ENCODE peak calls at places on chromosome 2, in ten cellular contexts. P is HL-60, H is ovary, K is IMR-90, W is coronary artery, F is testis, V is GM23338, E is AG04450, B is neuronal stem cell, Y is fibroblast of lung. L is an unnamed sample.

GRCh38 chr2:27431395-27431794 is 3.0 kb downstream of the NRBP1 start:
- DNase-seq in P (no peak), H (no peak), K (peak), W (no peak), F (no peak), V (no peak), E (no peak), B (no peak), Y (peak), L (no peak)

GRCh38 chr2:166343467-166343866 is 32.3 kb downstream of the SCN9A start:
- DNase-seq in P (no peak), H (no peak), K (no peak), W (no peak), F (no peak), V (peak), E (no peak), B (no peak), Y (no peak), L (no peak)

GRCh38 chr2:223169830-223170605 is 118.0 kb downstream of the KCNE4 start:
- DNase-seq in P (no peak), H (no peak), K (no peak), W (no peak), F (no peak), V (no peak), E (no peak), B (no peak), Y (no peak), L (no peak)

GRCh38 chr2:58834404-58834803 is 593.3 kb upstream of the FANCL start:
- DNase-seq in P (no peak), H (peak), K (peak), W (no peak), F (peak), V (peak), E (no peak), B (peak), Y (peak), L (no peak)

GRCh38 chr2:229921101-229921891 is 513 bp downstream of the TRIP12 start:
- DNase-seq in P (no peak), H (peak), K (peak), W (peak), F (peak), V (peak), E (no peak), B (peak), Y (peak), L (no peak)

GRCh38 chr2:10059552-10060335 is 16.4 kb downstream of the KLF11 start:
- DNase-seq in P (no peak), H (peak), K (no peak), W (no peak), F (no peak), V (no peak), E (no peak), B (no peak), Y (no peak), L (no peak)

GRCh38 chr2:9673914-9674481 is 43.2 kb upstream of the YWHAQ start:
- DNase-seq in P (no peak), H (no peak), K (peak), W (no peak), F (no peak), V (no peak), E (no peak), B (no peak), Y (no peak), L (no peak)

GRCh38 chr2:126899786-126900185 is 1.1 kb downstream of the TEX51 start:
- DNase-seq in P (no peak), H (no peak), K (no peak), W (peak), F (no peak), V (no peak), E (no peak), B (no peak), Y (no peak), L (no peak)

GRCh38 chr2:8438476-8438875 is 243.4 kb upstream of the ID2 start:
- DNase-seq in P (peak), H (no peak), K (no peak), W (no peak), F (no peak), V (no peak), E (no peak), B (no peak), Y (no peak), L (no peak)
- H3K27ac ChIP-seq in P (peak), H (no peak), K (no peak), W (no peak), F (no peak), V (no peak), E (no peak), B (no peak), Y (no peak), L (no peak)

GRCh38 chr2:105394951-105395611 is 3.8 kb downstream of the FHL2 start:
- DNase-seq in P (no peak), H (no peak), K (peak), W (peak), F (peak), V (no peak), E (no peak), B (no peak), Y (no peak), L (no peak)
- H3K4me3 ChIP-seq in P (no peak), H (peak), K (peak), W (no peak), F (peak), V (no peak), E (peak), B (no peak), Y (peak), L (no peak)

DNA sequence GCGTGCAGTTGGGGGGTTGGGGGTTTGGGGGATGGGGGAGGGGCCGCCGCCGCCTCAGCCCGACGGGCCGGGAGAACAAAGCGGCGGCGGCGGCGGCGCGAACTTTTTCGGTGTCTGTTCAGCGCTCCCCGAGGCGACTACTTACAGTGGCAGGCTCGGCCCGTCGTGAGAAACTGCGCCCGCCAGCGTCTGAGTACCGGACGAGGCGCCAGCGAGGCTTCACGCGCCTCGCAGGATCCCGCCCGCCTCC is 172 bp downstream of the PRKD3 start:
- DNase-seq in P (peak), H (no peak), K (peak), W (no peak), F (no peak), V (no peak), E (no peak), B (peak), Y (peak), L (no peak)
- H3K27ac ChIP-seq in P (no peak), H (peak), K (peak), W (peak), F (peak), V (no peak), E (no peak), B (peak), Y (peak), L (peak)

GRCh38 chr2:220786216-220786615 is 785.9 kb downstream of the EPHA4 start:
- DNase-seq in P (no peak), H (no peak), K (no peak), W (no peak), F (no peak), V (no peak), E (no peak), B (no peak), Y (no peak), L (no peak)

GRCh38 chr2:220785181-220785580 is 786.9 kb downstream of the EPHA4 start:
- DNase-seq in P (no peak), H (no peak), K (no peak), W (no peak), F (no peak), V (no peak), E (no peak), B (no peak), Y (no peak), L (no peak)

GRCh38 chr2:220783651-220784050 is 788.5 kb downstream of the EPHA4 start:
- DNase-seq in P (no peak), H (no peak), K (no peak), W (no peak), F (no peak), V (no peak), E (no peak), B (no peak), Y (no peak), L (no peak)

GRCh38 chr2:220789961-220790360 is 782.1 kb downstream of the EPHA4 start:
- DNase-seq in P (no peak), H (no peak), K (peak), W (no peak), F (no peak), V (no peak), E (no peak), B (no peak), Y (peak), L (no peak)

GRCh38 chr2:220787251-220787650 is 784.9 kb downstream of the EPHA4 start:
- DNase-seq in P (no peak), H (no peak), K (no peak), W (no peak), F (no peak), V (no peak), E (no peak), B (no peak), Y (no peak), L (no peak)
- H3K4me3 ChIP-seq in P (no peak), H (no peak), K (no peak), W (no peak), F (no peak), V (no peak), E (no peak), B (no peak), Y (no peak), L (no peak)

GRCh38 chr2:62382122-62382521 is 123.9 kb downstream of the TMEM17 start:
- DNase-seq in P (no peak), H (no peak), K (no peak), W (no peak), F (no peak), V (no peak), E (no peak), B (no peak), Y (no peak), L (no peak)
- H3K27ac ChIP-seq in P (no peak), H (no peak), K (no peak), W (no peak), F (no peak), V (no peak), E (no peak), B (no peak), Y (no peak), L (no peak)

GRCh38 chr2:70095833-70096670 is 8.8 kb downstream of the PCBP1 start:
- DNase-seq in P (no peak), H (peak), K (no peak), W (no peak), F (no peak), V (no peak), E (no peak), B (no peak), Y (no peak), L (no peak)
- H3K4me3 ChIP-seq in P (no peak), H (no peak), K (no peak), W (peak), F (no peak), V (no peak), E (no peak), B (no peak), Y (no peak), L (no peak)